ENCODE peak calls at places on chromosomes 2 and 18, in six cellular contexts. U, K, B, X, P and V are unnamed samples. For H3K4me1, the result is how much of the 10 kb centered on the place peaks cover.

GRCh38 chr2:42045956-42046748 is 1.7 kb upstream of the PKDCC start:
- DNase-seq in U (no peak), K (no peak), B (no peak), X (no peak), P (no peak), V (no peak)

GRCh38 chr2:235601960-235602704 is 108.3 kb downstream of the AGAP1 start:
- DNase-seq in U (no peak), K (no peak), B (no peak), X (no peak), P (no peak), V (no peak)

GRCh38 chr2:219698684-219699439 is 71.4 kb downstream of the SLC4A3 start:
- DNase-seq in U (no peak), K (no peak), B (no peak), X (no peak), P (no peak), V (peak)

GRCh38 chr2:18932864-18933263 is 343.5 kb upstream of the NT5C1B start:
- DNase-seq in U (no peak), K (no peak), B (no peak), X (peak), P (no peak), V (no peak)

GRCh38 chr18:49597556-49597955 is 35.7 kb downstream of the LIPG start:
- DNase-seq in U (no peak), K (no peak), B (no peak), X (no peak), P (no peak), V (no peak)

GRCh38 chr2:215728504-215729065 is 284.8 kb downstream of the MREG start:
- DNase-seq in U (peak), K (peak), B (no peak), X (peak), P (no peak), V (no peak)

GRCh38 chr18:26279428-26279827 is 53.2 kb downstream of the TAF4B start:
- DNase-seq in U (no peak), K (no peak), B (no peak), X (no peak), P (no peak), V (no peak)

GRCh38 chr2:240922234-240922981 is 16.3 kb downstream of the CROCC2 start:
- DNase-seq in U (peak), K (peak), B (peak), X (no peak), P (no peak), V (no peak)

GRCh38 chr2:125172181-125172580 is 1147.1 kb downstream of the CNTNAP5 start:
- DNase-seq in U (no peak), K (no peak), B (no peak), X (no peak), P (no peak), V (no peak)

GRCh38 chr2:177106212-177106611 is 106.4 kb upstream of the HNRNPA3 start:
- DNase-seq in U (no peak), K (no peak), B (no peak), X (no peak), P (no peak), V (no peak)

GRCh38 chr2:10504370-10504993 is 56.4 kb upstream of the ODC1 start:
- DNase-seq in U (no peak), K (no peak), B (no peak), X (no peak), P (no peak), V (no peak)

GRCh38 chr2:237298323-237299118 is 115.4 kb downstream of the COL6A3 start:
- DNase-seq in U (no peak), K (peak), B (no peak), X (peak), P (no peak), V (no peak)

GRCh38 chr2:196660264-196660663 is 20.7 kb downstream of the CCDC150 start:
- DNase-seq in U (no peak), K (no peak), B (no peak), X (peak), P (no peak), V (no peak)

GRCh38 chr2:6290626-6291025 is 575.1 kb downstream of the CMPK2 start:
- DNase-seq in U (no peak), K (no peak), B (no peak), X (no peak), P (no peak), V (no peak)

GRCh38 chr2:207676827-207677354 is 34.5 kb upstream of the CCNYL1 start:
- DNase-seq in U (no peak), K (no peak), B (no peak), X (peak), P (no peak), V (no peak)

GRCh38 chr2:23414876-23415275 is 29.9 kb downstream of the KLHL29 start:
- DNase-seq in U (no peak), K (no peak), B (no peak), X (peak), P (no peak), V (peak)

GRCh38 chr2:241859017-241859435 is 332 bp upstream of the PDCD1 start:
- DNase-seq in U (no peak), K (no peak), B (peak), X (no peak), P (no peak), V (no peak)

GRCh38 chr2:239534581-239535412 is 134.0 kb upstream of the HDAC4 start:
- DNase-seq in U (no peak), K (no peak), B (no peak), X (no peak), P (no peak), V (no peak)

GRCh38 chr2:191065785-191066184 is 51.8 kb upstream of the STAT1 start:
- DNase-seq in U (no peak), K (no peak), B (no peak), X (peak), P (no peak), V (no peak)

GRCh38 chr18:58216071-58216471 is 172.0 kb downstream of the NEDD4L start:
- DNase-seq in U (no peak), K (peak), B (no peak), X (peak), P (no peak), V (no peak)

GRCh38 chr2:160220001-160220400 is 19.9 kb upstream of the ITGB6 start:
- DNase-seq in U (no peak), K (no peak), B (no peak), X (no peak), P (no peak), V (no peak)
- H3K4me1 ChIP-seq in U (under half), K (under half), B (under half), X (under half), P (under half), V (under half)

DNA sequence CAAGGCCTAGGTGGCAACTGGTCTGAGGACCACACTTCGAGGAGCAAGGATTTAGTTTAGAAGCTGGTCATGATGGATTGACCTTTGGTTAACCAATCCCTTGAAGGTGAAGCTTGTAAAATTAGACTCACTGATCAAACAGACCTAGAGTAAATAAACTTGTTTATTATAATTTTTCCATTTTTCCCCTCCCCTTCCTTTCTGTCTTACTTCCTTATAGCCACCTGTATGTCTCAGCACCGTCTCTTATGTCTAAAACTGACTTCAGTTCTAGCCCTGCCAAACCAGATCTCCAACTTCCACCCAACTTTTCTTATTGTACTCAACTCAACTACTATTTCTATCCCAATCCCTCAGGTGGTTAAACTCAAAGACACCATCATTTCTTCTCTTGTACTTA is 92.8 kb upstream of the THOC1 start:
- DNase-seq in U (no peak), K (no peak), B (no peak), X (no peak), P (no peak), V (no peak)
- H3K27ac ChIP-seq in U (no peak), K (no peak), B (no peak), X (no peak), P (no peak), V (no peak)

GRCh38 chr2:137873860-137874259 is 90.4 kb upstream of the HNMT start:
- DNase-seq in U (no peak), K (no peak), B (no peak), X (no peak), P (no peak), V (no peak)

GRCh38 chr2:137870682-137871081 is 93.6 kb upstream of the HNMT start:
- DNase-seq in U (no peak), K (no peak), B (no peak), X (no peak), P (no peak), V (no peak)

GRCh38 chr2:137872577-137872976 is 91.7 kb upstream of the HNMT start:
- DNase-seq in U (no peak), K (no peak), B (no peak), X (no peak), P (no peak), V (no peak)
- H3K4me1 ChIP-seq in U (under half), K (under half), B (under half), X (under half), P (under half), V (under half)

GRCh38 chr18:3528251-3528650 is 78.3 kb downstream of the TGIF1 start:
- DNase-seq in U (no peak), K (no peak), B (no peak), X (no peak), P (no peak), V (no peak)
- H3K27ac ChIP-seq in U (no peak), K (no peak), B (no peak), X (no peak), P (no peak), V (no peak)

GRCh38 chr2:36373149-36373880 is 17.7 kb downstream of the CRIM1 start:
- DNase-seq in U (no peak), K (peak), B (no peak), X (peak), P (no peak), V (no peak)
- H3K4me1 ChIP-seq in U (half or more), K (half or more), B (under half), X (half or more), P (half or more), V (half or more)

DNA sequence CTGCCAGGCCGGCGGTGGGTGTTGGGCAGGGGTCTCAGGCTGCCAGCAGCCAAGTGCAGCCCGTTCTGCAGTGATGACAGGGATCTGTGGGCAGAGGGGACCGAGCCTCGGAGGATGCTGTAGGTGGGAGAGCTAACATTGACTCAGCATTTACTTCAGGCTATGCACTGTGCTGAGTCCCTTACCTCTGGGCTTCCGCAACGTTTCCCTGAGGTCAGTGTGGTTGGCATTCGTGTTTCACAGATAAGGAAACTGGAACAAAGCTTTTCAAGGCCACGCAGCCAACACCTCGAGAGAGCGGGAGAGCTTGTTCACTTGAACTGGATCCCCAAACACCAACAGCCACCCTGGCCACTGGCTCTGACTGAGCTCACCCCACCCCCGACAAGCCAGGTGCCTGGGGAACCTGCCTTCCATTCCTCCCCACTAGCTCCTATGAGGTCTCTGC is 839 bp upstream of the GPR148 start:
- DNase-seq in U (no peak), K (no peak), B (peak), X (peak), P (no peak), V (no peak)
- H3K27ac ChIP-seq in U (peak), K (no peak), B (peak), X (no peak), P (peak), V (peak)

DNA sequence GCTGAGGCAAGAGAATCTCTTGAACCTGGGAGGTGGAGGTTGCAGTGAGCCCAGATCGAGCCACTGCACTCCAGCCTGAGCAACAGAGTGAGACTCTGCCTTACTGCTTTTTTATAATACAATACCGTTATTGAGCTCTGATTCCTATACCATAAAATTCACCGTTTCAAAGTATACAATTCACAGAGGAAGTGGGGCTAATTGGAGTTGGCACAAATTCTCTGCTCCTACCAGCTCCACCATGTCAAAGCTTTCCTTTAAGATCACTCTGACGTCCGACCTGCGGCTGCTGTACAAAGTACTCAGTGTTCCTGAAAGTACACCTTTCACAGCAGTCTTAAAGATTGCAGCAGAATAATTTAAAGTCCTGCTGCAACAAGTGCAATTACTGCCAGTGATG is 29.6 kb upstream of the CYBRD1 start:
- DNase-seq in U (no peak), K (no peak), B (no peak), X (no peak), P (no peak), V (no peak)
- H3K4me1 ChIP-seq in U (under half), K (under half), B (under half), X (under half), P (under half), V (under half)